ENCODE peak calls at places on chromosome 18, in six cellular contexts. One of them, this sample, is unnamed. For H3K4me1, the result is how much of the 10 kb centered on the place peaks cover.

GRCh38 chr18:76480913-76481312 is 14.1 kb downstream of the ZNF516 start:
- DNase-seq in prostate gland: no peak
- DNase-seq in sigmoid colon: no peak
- DNase-seq in heart left ventricle: no peak
- DNase-seq in A549: peak
- DNase-seq in HCT116: no peak
- DNase-seq in this sample: no peak

GRCh38 chr18:76384114-76384790 is 110.8 kb downstream of the ZNF516 start:
- DNase-seq in prostate gland: no peak
- DNase-seq in sigmoid colon: peak
- DNase-seq in heart left ventricle: no peak
- DNase-seq in A549: no peak
- DNase-seq in HCT116: no peak
- DNase-seq in this sample: no peak

GRCh38 chr18:24922491-24922890 is 429.5 kb downstream of the ZNF521 start:
- DNase-seq in prostate gland: no peak
- DNase-seq in sigmoid colon: no peak
- DNase-seq in heart left ventricle: no peak
- DNase-seq in A549: no peak
- DNase-seq in HCT116: no peak
- DNase-seq in this sample: no peak

GRCh38 chr18:79525556-79526467 is 130.1 kb downstream of the NFATC1 start:
- DNase-seq in prostate gland: peak
- DNase-seq in sigmoid colon: peak
- DNase-seq in heart left ventricle: peak
- DNase-seq in A549: no peak
- DNase-seq in HCT116: no peak
- DNase-seq in this sample: peak

GRCh38 chr18:79575891-79576685 is 103.5 kb upstream of the CTDP1 start:
- DNase-seq in prostate gland: peak
- DNase-seq in sigmoid colon: peak
- DNase-seq in heart left ventricle: peak
- DNase-seq in A549: no peak
- DNase-seq in HCT116: no peak
- DNase-seq in this sample: peak

GRCh38 chr18:44897445-44898215 is 216.9 kb downstream of the SETBP1 start:
- DNase-seq in prostate gland: no peak
- DNase-seq in sigmoid colon: no peak
- DNase-seq in heart left ventricle: no peak
- DNase-seq in A549: no peak
- DNase-seq in HCT116: no peak
- DNase-seq in this sample: no peak

GRCh38 chr18:58847383-58848071 is 17.1 kb upstream of the ZNF532 start:
- DNase-seq in prostate gland: no peak
- DNase-seq in sigmoid colon: no peak
- DNase-seq in heart left ventricle: peak
- DNase-seq in A549: no peak
- DNase-seq in HCT116: no peak
- DNase-seq in this sample: no peak

GRCh38 chr18:14976736-14977430 is 228.9 kb downstream of the ANKRD30B start:
- DNase-seq in prostate gland: no peak
- DNase-seq in sigmoid colon: no peak
- DNase-seq in heart left ventricle: no peak
- DNase-seq in A549: no peak
- DNase-seq in HCT116: no peak
- DNase-seq in this sample: no peak

GRCh38 chr18:31657823-31658669 is 26.3 kb downstream of the B4GALT6 start:
- DNase-seq in prostate gland: no peak
- DNase-seq in sigmoid colon: no peak
- DNase-seq in heart left ventricle: no peak
- DNase-seq in A549: no peak
- DNase-seq in HCT116: no peak
- DNase-seq in this sample: no peak

GRCh38 chr18:22683196-22683676 is 249.9 kb upstream of the RBBP8 start:
- DNase-seq in prostate gland: peak
- DNase-seq in sigmoid colon: peak
- DNase-seq in heart left ventricle: no peak
- DNase-seq in A549: peak
- DNase-seq in HCT116: no peak
- DNase-seq in this sample: peak

GRCh38 chr18:54075681-54076080 is 148.8 kb downstream of the MBD2 start:
- DNase-seq in prostate gland: no peak
- DNase-seq in sigmoid colon: no peak
- DNase-seq in heart left ventricle: no peak
- DNase-seq in A549: no peak
- DNase-seq in HCT116: no peak
- DNase-seq in this sample: no peak

GRCh38 chr18:376307-376706 is 108.5 kb upstream of the THOC1 start:
- DNase-seq in prostate gland: peak
- DNase-seq in sigmoid colon: peak
- DNase-seq in heart left ventricle: no peak
- DNase-seq in A549: no peak
- DNase-seq in HCT116: no peak
- DNase-seq in this sample: no peak

GRCh38 chr18:377088-377487 is 109.2 kb upstream of the THOC1 start:
- DNase-seq in prostate gland: no peak
- DNase-seq in sigmoid colon: no peak
- DNase-seq in heart left ventricle: no peak
- DNase-seq in A549: no peak
- DNase-seq in HCT116: no peak
- DNase-seq in this sample: no peak

GRCh38 chr18:371616-371998 is 103.8 kb upstream of the THOC1 start:
- DNase-seq in prostate gland: peak
- DNase-seq in sigmoid colon: no peak
- DNase-seq in heart left ventricle: no peak
- DNase-seq in A549: no peak
- DNase-seq in HCT116: no peak
- DNase-seq in this sample: no peak

GRCh38 chr18:378039-378438 is 110.2 kb upstream of the THOC1 start:
- DNase-seq in prostate gland: no peak
- DNase-seq in sigmoid colon: peak
- DNase-seq in heart left ventricle: no peak
- DNase-seq in A549: no peak
- DNase-seq in HCT116: no peak
- DNase-seq in this sample: no peak

GRCh38 chr18:374735-375168 is 106.9 kb upstream of the THOC1 start:
- DNase-seq in prostate gland: no peak
- DNase-seq in sigmoid colon: peak
- DNase-seq in heart left ventricle: no peak
- DNase-seq in A549: no peak
- DNase-seq in HCT116: no peak
- DNase-seq in this sample: no peak
- H3K4me1 ChIP-seq in prostate gland: under half
- H3K4me1 ChIP-seq in sigmoid colon: half or more
- H3K4me1 ChIP-seq in heart left ventricle: under half
- H3K4me1 ChIP-seq in A549: under half
- H3K4me1 ChIP-seq in HCT116: under half
- H3K4me1 ChIP-seq in this sample: under half

GRCh38 chr18:3451989-3452749 is 2.2 kb downstream of the TGIF1 start:
- DNase-seq in prostate gland: peak
- DNase-seq in sigmoid colon: peak
- DNase-seq in heart left ventricle: peak
- DNase-seq in A549: no peak
- DNase-seq in HCT116: no peak
- DNase-seq in this sample: peak

GRCh38 chr18:3455090-3455640 is 5.2 kb downstream of the TGIF1 start:
- DNase-seq in prostate gland: no peak
- DNase-seq in sigmoid colon: no peak
- DNase-seq in heart left ventricle: no peak
- DNase-seq in A549: no peak
- DNase-seq in HCT116: no peak
- DNase-seq in this sample: no peak

GRCh38 chr18:3454365-3455089 is 4.6 kb downstream of the TGIF1 start:
- DNase-seq in prostate gland: peak
- DNase-seq in sigmoid colon: no peak
- DNase-seq in heart left ventricle: no peak
- DNase-seq in A549: no peak
- DNase-seq in HCT116: no peak
- DNase-seq in this sample: no peak

GRCh38 chr18:3452750-3453539 is 3.0 kb downstream of the TGIF1 start:
- DNase-seq in prostate gland: no peak
- DNase-seq in sigmoid colon: no peak
- DNase-seq in heart left ventricle: no peak
- DNase-seq in A549: no peak
- DNase-seq in HCT116: no peak
- DNase-seq in this sample: peak

DNA sequence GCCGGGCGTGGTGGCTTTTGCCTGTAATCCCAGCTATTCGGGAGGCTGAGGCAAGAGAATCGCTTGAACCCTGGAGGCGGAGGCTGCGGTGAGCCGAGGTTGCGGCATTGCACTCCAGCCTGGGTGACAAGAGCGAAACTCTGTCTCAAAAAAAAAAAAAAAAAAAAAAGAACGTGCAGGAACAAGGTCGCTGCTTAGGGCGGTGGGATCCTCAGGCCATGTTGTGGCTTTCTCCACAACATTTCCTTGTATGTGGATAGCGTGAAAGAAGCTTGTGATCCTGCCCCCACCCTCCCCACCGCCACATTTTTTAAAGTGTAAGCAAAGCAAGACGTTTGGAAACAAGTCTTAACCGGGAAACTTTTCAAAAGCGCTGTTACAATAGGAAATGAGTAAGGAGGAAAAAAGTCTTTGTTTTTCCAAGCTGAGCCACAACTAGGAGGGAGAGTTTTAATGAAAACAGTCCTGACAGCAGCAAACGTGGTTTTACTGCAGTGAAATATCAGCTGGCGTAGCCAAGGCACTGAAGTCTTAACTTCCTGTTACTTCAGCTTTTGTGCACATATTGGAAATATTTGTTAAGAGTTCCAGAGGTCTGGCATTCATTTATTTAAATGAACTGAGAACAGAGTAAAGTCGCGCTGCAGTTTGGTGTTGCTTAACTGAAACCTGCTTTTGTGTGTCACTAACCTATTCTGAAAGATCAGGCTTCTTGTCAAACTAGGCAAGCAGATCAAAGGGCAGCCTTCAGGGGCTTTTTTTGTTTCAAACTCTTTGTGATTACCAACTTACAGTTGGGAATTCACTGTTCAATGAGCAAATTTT is 3.8 kb downstream of the TGIF1 start:
- DNase-seq in prostate gland: peak
- DNase-seq in sigmoid colon: peak
- DNase-seq in heart left ventricle: no peak
- DNase-seq in A549: no peak
- DNase-seq in HCT116: no peak
- DNase-seq in this sample: peak
- TF ChIP-seq POLR2A in prostate gland: peak
- TF ChIP-seq POLR2A in sigmoid colon: no peak
- TF ChIP-seq POLR2A in heart left ventricle: no peak
- TF ChIP-seq POLR2A in A549: no peak
- TF ChIP-seq POLR2A in HCT116: no peak
- TF ChIP-seq POLR2A in this sample: no peak

GRCh38 chr18:13237073-13237472 is 18.5 kb downstream of the LDLRAD4 start:
- DNase-seq in prostate gland: no peak
- DNase-seq in sigmoid colon: no peak
- DNase-seq in heart left ventricle: no peak
- DNase-seq in A549: no peak
- DNase-seq in HCT116: no peak
- DNase-seq in this sample: no peak
- H3K4me1 ChIP-seq in prostate gland: under half
- H3K4me1 ChIP-seq in sigmoid colon: half or more
- H3K4me1 ChIP-seq in heart left ventricle: under half
- H3K4me1 ChIP-seq in A549: under half
- H3K4me1 ChIP-seq in HCT116: under half
- H3K4me1 ChIP-seq in this sample: under half

GRCh38 chr18:63969965-63970802 is at the start of gene SERPINB8:
- DNase-seq in prostate gland: peak
- DNase-seq in sigmoid colon: peak
- DNase-seq in heart left ventricle: peak
- DNase-seq in A549: peak
- DNase-seq in HCT116: peak
- DNase-seq in this sample: peak
- TF ChIP-seq POLR2A in prostate gland: peak
- TF ChIP-seq POLR2A in sigmoid colon: peak
- TF ChIP-seq POLR2A in heart left ventricle: no peak
- TF ChIP-seq POLR2A in A549: peak
- TF ChIP-seq POLR2A in HCT116: peak
- TF ChIP-seq POLR2A in this sample: no peak

GRCh38 chr18:3245185-3245564 is 2.4 kb upstream of the MYL12A start:
- DNase-seq in prostate gland: no peak
- DNase-seq in sigmoid colon: no peak
- DNase-seq in heart left ventricle: no peak
- DNase-seq in A549: no peak
- DNase-seq in HCT116: no peak
- DNase-seq in this sample: no peak

GRCh38 chr18:3246636-3247242 is 862 bp upstream of the MYL12A start:
- DNase-seq in prostate gland: no peak
- DNase-seq in sigmoid colon: peak
- DNase-seq in heart left ventricle: no peak
- DNase-seq in A549: no peak
- DNase-seq in HCT116: no peak
- DNase-seq in this sample: no peak

GRCh38 chr18:3248062-3248669 is 565 bp downstream of the MYL12A start:
- DNase-seq in prostate gland: no peak
- DNase-seq in sigmoid colon: peak
- DNase-seq in heart left ventricle: no peak
- DNase-seq in A549: no peak
- DNase-seq in HCT116: no peak
- DNase-seq in this sample: no peak

GRCh38 chr18:3247243-3248061 is at the start of gene MYL12A:
- DNase-seq in prostate gland: peak
- DNase-seq in sigmoid colon: peak
- DNase-seq in heart left ventricle: peak
- DNase-seq in A549: peak
- DNase-seq in HCT116: peak
- DNase-seq in this sample: peak

GRCh38 chr18:3245853-3246635 is 1.6 kb upstream of the MYL12A start:
- DNase-seq in prostate gland: peak
- DNase-seq in sigmoid colon: peak
- DNase-seq in heart left ventricle: peak
- DNase-seq in A549: peak
- DNase-seq in HCT116: peak
- DNase-seq in this sample: peak
- H3K4me1 ChIP-seq in prostate gland: under half
- H3K4me1 ChIP-seq in sigmoid colon: under half
- H3K4me1 ChIP-seq in heart left ventricle: under half
- H3K4me1 ChIP-seq in A549: under half
- H3K4me1 ChIP-seq in HCT116: under half
- H3K4me1 ChIP-seq in this sample: under half

This sample was measured in stomach.